ENCODE peak calls at places on chromosomes 16 and 17, in seven cellular contexts. One of them, this sample, is unnamed.

GRCh38 chr17:7881655-7882054 is 6.9 kb upstream of the CHD3 start:
- DNase-seq in left lung: no peak
- DNase-seq in lower lobe of right lung: no peak
- DNase-seq in dorsolateral prefrontal cortex: peak; percentile 57
- DNase-seq in A549: no peak
- DNase-seq in Panc1: no peak
- DNase-seq in left ventricle myocardium inferior: no peak
- DNase-seq in this sample: no peak

GRCh38 chr16:77227745-77228144 is 28.5 kb downstream of the SYCE1L start:
- DNase-seq in left lung: no peak
- DNase-seq in dorsolateral prefrontal cortex: no peak
- DNase-seq in left ventricle myocardium inferior: no peak
- DNase-seq in A549: no peak
- DNase-seq in lower lobe of right lung: no peak
- DNase-seq in Panc1: no peak
- DNase-seq in this sample: no peak

GRCh38 chr17:40813804-40814203 is 8.6 kb downstream of the KRT10 start:
- DNase-seq in left ventricle myocardium inferior: no peak
- DNase-seq in A549: no peak
- DNase-seq in Panc1: no peak
- DNase-seq in lower lobe of right lung: no peak
- DNase-seq in left lung: no peak
- DNase-seq in dorsolateral prefrontal cortex: no peak
- DNase-seq in this sample: no peak

GRCh38 chr17:61407211-61407911 is 7.7 kb downstream of the TBX2 start:
- DNase-seq in Panc1: no peak
- DNase-seq in left lung: no peak
- DNase-seq in left ventricle myocardium inferior: no peak
- DNase-seq in A549: no peak
- DNase-seq in lower lobe of right lung: no peak
- DNase-seq in dorsolateral prefrontal cortex: peak; percentile 9
- DNase-seq in this sample: no peak

GRCh38 chr17:61284174-61284573 is 115.5 kb upstream of the TBX2 start:
- DNase-seq in left lung: no peak
- DNase-seq in Panc1: no peak
- DNase-seq in dorsolateral prefrontal cortex: no peak
- DNase-seq in A549: no peak
- DNase-seq in lower lobe of right lung: no peak
- DNase-seq in left ventricle myocardium inferior: no peak
- DNase-seq in this sample: no peak

GRCh38 chr16:89143201-89143741 is 28.3 kb upstream of the CDH15 start:
- DNase-seq in Panc1: no peak
- DNase-seq in left lung: no peak
- DNase-seq in dorsolateral prefrontal cortex: no peak
- DNase-seq in A549: no peak
- DNase-seq in left ventricle myocardium inferior: no peak
- DNase-seq in lower lobe of right lung: peak; percentile 22
- DNase-seq in this sample: peak; percentile 40

GRCh38 chr17:36602030-36602737 is 801 bp downstream of the MRM1 start:
- DNase-seq in A549: peak; percentile 22
- DNase-seq in lower lobe of right lung: peak; percentile 46
- DNase-seq in left ventricle myocardium inferior: no peak
- DNase-seq in Panc1: no peak
- DNase-seq in dorsolateral prefrontal cortex: peak; percentile 53
- DNase-seq in left lung: no peak
- DNase-seq in this sample: no peak

GRCh38 chr16:27414803-27415431 is 12.9 kb downstream of the IL21R start:
- DNase-seq in A549: no peak
- DNase-seq in dorsolateral prefrontal cortex: no peak
- DNase-seq in lower lobe of right lung: no peak
- DNase-seq in Panc1: no peak
- DNase-seq in left ventricle myocardium inferior: no peak
- DNase-seq in left lung: no peak
- DNase-seq in this sample: no peak

GRCh38 chr16:14119799-14120198 is 48.7 kb downstream of the MRTFB start:
- DNase-seq in lower lobe of right lung: no peak
- DNase-seq in left lung: no peak
- DNase-seq in dorsolateral prefrontal cortex: no peak
- DNase-seq in left ventricle myocardium inferior: no peak
- DNase-seq in Panc1: no peak
- DNase-seq in A549: no peak
- DNase-seq in this sample: no peak

GRCh38 chr17:62692721-62693431 is 65.4 kb downstream of the MRC2 start:
- DNase-seq in lower lobe of right lung: peak; percentile 46
- DNase-seq in left lung: peak; percentile 65
- DNase-seq in A549: peak; percentile 51
- DNase-seq in left ventricle myocardium inferior: no peak
- DNase-seq in Panc1: no peak
- DNase-seq in dorsolateral prefrontal cortex: no peak
- DNase-seq in this sample: no peak

GRCh38 chr17:62704381-62704971 is 77.0 kb downstream of the MRC2 start:
- DNase-seq in dorsolateral prefrontal cortex: peak; percentile 67
- DNase-seq in Panc1: no peak
- DNase-seq in left ventricle myocardium inferior: no peak
- DNase-seq in lower lobe of right lung: no peak
- DNase-seq in left lung: no peak
- DNase-seq in A549: peak; percentile 57
- DNase-seq in this sample: no peak

GRCh38 chr17:596763-597644 is 117.6 kb downstream of the VPS53 start:
- DNase-seq in left lung: no peak
- DNase-seq in Panc1: no peak
- DNase-seq in dorsolateral prefrontal cortex: no peak
- DNase-seq in lower lobe of right lung: no peak
- DNase-seq in A549: peak; percentile 29
- DNase-seq in left ventricle myocardium inferior: no peak
- DNase-seq in this sample: no peak

GRCh38 chr16:572865-573650 is 3.3 kb downstream of the PIGQ start:
- DNase-seq in Panc1: no peak
- DNase-seq in left lung: no peak
- DNase-seq in A549: no peak
- DNase-seq in left ventricle myocardium inferior: no peak
- DNase-seq in dorsolateral prefrontal cortex: no peak
- DNase-seq in lower lobe of right lung: no peak
- DNase-seq in this sample: no peak

GRCh38 chr16:2229091-2229490 is 5.7 kb downstream of the E4F1 start:
- DNase-seq in Panc1: no peak
- DNase-seq in dorsolateral prefrontal cortex: no peak
- DNase-seq in A549: no peak
- DNase-seq in left lung: no peak
- DNase-seq in lower lobe of right lung: no peak
- DNase-seq in left ventricle myocardium inferior: no peak
- DNase-seq in this sample: no peak

GRCh38 chr16:88288303-88288702 is 94.5 kb upstream of the ZNF469 start:
- DNase-seq in left lung: no peak
- DNase-seq in left ventricle myocardium inferior: no peak
- DNase-seq in lower lobe of right lung: no peak
- DNase-seq in Panc1: no peak
- DNase-seq in A549: no peak
- DNase-seq in dorsolateral prefrontal cortex: no peak
- DNase-seq in this sample: no peak

GRCh38 chr17:82205720-82206508 is 6.7 kb downstream of the CCDC57 start:
- DNase-seq in Panc1: peak; percentile 75
- DNase-seq in lower lobe of right lung: peak; percentile 90
- DNase-seq in left lung: peak; percentile 94
- DNase-seq in dorsolateral prefrontal cortex: peak; percentile 85
- DNase-seq in A549: peak; percentile 94
- DNase-seq in left ventricle myocardium inferior: peak; percentile 85
- DNase-seq in this sample: peak; percentile 86

GRCh38 chr16:22188595-22189442 is 17.3 kb upstream of the EEF2K start:
- DNase-seq in Panc1: no peak
- DNase-seq in lower lobe of right lung: peak; percentile 65
- DNase-seq in A549: peak; percentile 92
- DNase-seq in dorsolateral prefrontal cortex: peak; percentile 56
- DNase-seq in left ventricle myocardium inferior: peak; percentile 43
- DNase-seq in left lung: no peak
- DNase-seq in this sample: peak; percentile 70

DNA sequence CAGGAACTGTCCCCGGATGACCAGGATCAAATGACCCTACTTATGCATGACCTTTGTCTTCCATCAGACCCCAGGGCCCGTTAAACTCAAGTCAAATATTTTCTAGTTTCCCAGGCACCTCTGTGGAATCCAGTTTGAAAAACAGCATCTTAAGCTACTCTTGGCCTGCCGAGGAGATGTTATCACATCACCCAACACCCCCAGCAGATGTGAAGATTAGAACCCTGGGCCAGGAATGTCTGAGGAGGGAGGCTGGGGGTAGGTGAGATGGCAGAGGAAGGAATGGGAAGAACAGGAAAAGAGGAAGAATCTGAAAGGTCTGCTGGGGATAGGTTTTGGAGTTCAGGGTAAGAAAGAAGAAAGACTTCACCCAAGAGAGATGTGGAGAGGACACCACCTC is 79.2 kb downstream of the AXIN2 start:
- DNase-seq in dorsolateral prefrontal cortex: no peak
- DNase-seq in A549: no peak
- DNase-seq in lower lobe of right lung: no peak
- DNase-seq in left ventricle myocardium inferior: no peak
- DNase-seq in Panc1: no peak
- DNase-seq in left lung: no peak
- DNase-seq in this sample: no peak
- TF ChIP-seq CTCF in dorsolateral prefrontal cortex: no peak
- TF ChIP-seq CTCF in A549: no peak
- TF ChIP-seq CTCF in lower lobe of right lung: no peak
- TF ChIP-seq CTCF in left ventricle myocardium inferior: no peak
- TF ChIP-seq CTCF in Panc1: no peak
- TF ChIP-seq CTCF in left lung: no peak
- TF ChIP-seq CTCF in this sample: no peak

GRCh38 chr16:84115919-84116719 is 623 bp downstream of the MBTPS1 start:
- DNase-seq in lower lobe of right lung: no peak
- DNase-seq in dorsolateral prefrontal cortex: peak; percentile 55
- DNase-seq in Panc1: no peak
- DNase-seq in left ventricle myocardium inferior: no peak
- DNase-seq in left lung: no peak
- DNase-seq in A549: peak; percentile 36
- DNase-seq in this sample: no peak

GRCh38 chr16:84119368-84119767 is 2.6 kb upstream of the MBTPS1 start:
- DNase-seq in Panc1: no peak
- DNase-seq in A549: no peak
- DNase-seq in left ventricle myocardium inferior: no peak
- DNase-seq in lower lobe of right lung: no peak
- DNase-seq in dorsolateral prefrontal cortex: no peak
- DNase-seq in left lung: no peak
- DNase-seq in this sample: no peak

GRCh38 chr16:84120023-84120422 is 3.3 kb upstream of the MBTPS1 start:
- DNase-seq in Panc1: no peak
- DNase-seq in lower lobe of right lung: no peak
- DNase-seq in dorsolateral prefrontal cortex: no peak
- DNase-seq in left lung: no peak
- DNase-seq in left ventricle myocardium inferior: no peak
- DNase-seq in A549: no peak
- DNase-seq in this sample: no peak

GRCh38 chr16:84117482-84117843 is 721 bp upstream of the MBTPS1 start:
- DNase-seq in left ventricle myocardium inferior: no peak
- DNase-seq in dorsolateral prefrontal cortex: peak; percentile 63
- DNase-seq in left lung: no peak
- DNase-seq in Panc1: no peak
- DNase-seq in A549: peak; percentile 45
- DNase-seq in lower lobe of right lung: no peak
- DNase-seq in this sample: no peak

DNA sequence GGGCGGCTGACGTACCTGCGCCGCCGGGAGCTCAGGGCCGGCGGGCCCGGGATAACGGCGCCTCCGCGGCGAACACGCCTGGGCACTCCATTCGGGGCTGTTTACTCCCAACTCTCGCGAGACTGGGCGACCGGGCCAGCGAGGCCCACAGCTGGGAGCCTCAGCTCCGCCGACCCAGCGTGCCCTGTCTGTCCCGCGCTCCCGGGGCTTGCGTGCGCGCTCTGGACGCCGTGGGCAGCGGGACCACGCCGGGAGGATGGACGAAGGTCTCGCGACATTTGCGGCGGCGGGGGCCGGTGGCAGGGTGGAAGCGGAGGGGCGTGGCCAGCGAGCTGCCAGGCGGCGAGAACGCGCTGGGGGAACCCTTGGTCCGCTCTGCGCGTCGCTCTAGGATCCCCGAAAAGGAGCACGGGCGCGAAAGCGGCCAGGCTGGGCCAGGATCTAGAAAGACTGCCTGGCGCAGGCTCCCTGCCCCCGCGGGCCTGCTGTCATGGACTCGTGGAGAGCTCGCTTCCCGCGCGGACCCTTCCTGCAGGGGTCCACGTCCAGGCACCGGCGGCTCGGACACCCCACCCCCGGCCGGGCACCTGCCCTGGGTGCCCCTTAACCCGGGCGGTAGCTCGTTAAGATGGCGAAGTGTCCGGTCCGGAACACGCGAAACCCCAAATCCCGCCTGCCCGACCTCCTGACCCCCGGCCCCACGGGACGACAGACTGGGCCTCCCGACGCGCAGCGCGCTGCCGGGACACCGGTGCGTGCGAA is at the start of gene MBTPS1:
- DNase-seq in dorsolateral prefrontal cortex: peak; percentile 98
- DNase-seq in A549: peak; percentile 98
- DNase-seq in left lung: peak; percentile 100
- DNase-seq in Panc1: peak; percentile 74
- DNase-seq in lower lobe of right lung: peak; percentile 99
- DNase-seq in left ventricle myocardium inferior: peak; percentile 99
- DNase-seq in this sample: peak; percentile 97
- TF ChIP-seq CTCF in dorsolateral prefrontal cortex: peak; percentile 30
- TF ChIP-seq CTCF in A549: no peak
- TF ChIP-seq CTCF in left lung: no peak
- TF ChIP-seq CTCF in Panc1: no peak
- TF ChIP-seq CTCF in lower lobe of right lung: no peak
- TF ChIP-seq CTCF in left ventricle myocardium inferior: peak; percentile 1
- TF ChIP-seq CTCF in this sample: no peak

GRCh38 chr16:53654946-53655345 is 48.7 kb downstream of the RPGRIP1L start:
- DNase-seq in Panc1: no peak
- DNase-seq in left lung: no peak
- DNase-seq in dorsolateral prefrontal cortex: no peak
- DNase-seq in lower lobe of right lung: no peak
- DNase-seq in left ventricle myocardium inferior: no peak
- DNase-seq in A549: no peak
- DNase-seq in this sample: no peak
- TF ChIP-seq CTCF in Panc1: no peak
- TF ChIP-seq CTCF in left lung: no peak
- TF ChIP-seq CTCF in dorsolateral prefrontal cortex: no peak
- TF ChIP-seq CTCF in lower lobe of right lung: no peak
- TF ChIP-seq CTCF in left ventricle myocardium inferior: no peak
- TF ChIP-seq CTCF in A549: no peak
- TF ChIP-seq CTCF in this sample: no peak

DNA sequence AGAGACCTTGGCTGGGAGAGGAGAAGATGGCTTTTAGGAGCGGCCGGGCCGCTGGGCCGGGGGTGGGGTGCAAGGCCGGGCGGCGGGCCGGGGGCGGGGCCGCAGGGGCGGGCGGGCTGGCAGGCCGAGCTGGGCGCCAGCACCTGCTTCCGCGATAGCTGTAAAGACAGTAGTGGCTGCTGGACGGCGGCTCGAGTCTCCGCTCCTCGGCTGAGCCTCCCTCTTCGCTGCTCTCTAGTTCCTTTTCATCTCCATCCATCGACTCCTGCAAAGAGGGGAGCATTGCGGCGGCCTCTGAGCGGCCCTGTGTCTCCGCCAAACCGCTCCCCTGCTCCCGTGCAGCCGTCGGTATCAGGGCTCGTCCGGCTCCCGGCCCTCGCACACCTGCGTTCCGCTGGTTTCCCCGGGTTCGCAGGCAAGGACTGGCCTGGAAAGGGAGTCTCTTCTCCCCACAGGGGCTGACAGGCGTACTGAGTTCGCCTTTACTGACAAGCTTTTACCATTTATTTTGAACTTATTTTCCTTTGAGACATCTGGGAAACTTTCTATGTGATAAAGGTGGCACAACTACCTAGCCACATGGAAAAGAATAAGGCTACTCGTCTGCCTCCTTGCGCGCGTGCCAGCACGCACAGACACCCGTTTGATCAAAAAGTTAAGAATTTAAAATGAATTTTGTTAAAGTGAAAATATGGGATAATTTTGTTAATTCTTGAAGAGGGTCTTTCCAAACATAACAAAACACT is at the start of gene C17orf75:
- DNase-seq in dorsolateral prefrontal cortex: peak; percentile 89
- DNase-seq in lower lobe of right lung: peak; percentile 86
- DNase-seq in Panc1: peak; percentile 33
- DNase-seq in left ventricle myocardium inferior: peak; percentile 80
- DNase-seq in left lung: peak; percentile 93
- DNase-seq in A549: peak; percentile 90
- DNase-seq in this sample: peak; percentile 69
- TF ChIP-seq CTCF in dorsolateral prefrontal cortex: no peak
- TF ChIP-seq CTCF in lower lobe of right lung: no peak
- TF ChIP-seq CTCF in Panc1: no peak
- TF ChIP-seq CTCF in left ventricle myocardium inferior: no peak
- TF ChIP-seq CTCF in left lung: no peak
- TF ChIP-seq CTCF in A549: no peak
- TF ChIP-seq CTCF in this sample: no peak